ENCODE peak calls at places on chromosomes 11 and 22, in six cellular contexts. R is IMR-90, H is GM12878, X is A549, Q is SK-N-SH, N is HepG2. Z is an unnamed sample.

GRCh38 chr11:117670443-117670842 is 126.6 kb downstream of the DSCAML1 start:
- DNase-seq in R (no peak), H (no peak), X (no peak), Q (no peak), N (no peak), Z (no peak)

GRCh38 chr11:117950999-117951961 is 22.1 kb upstream of the TMPRSS13 start:
- DNase-seq in R (no peak), H (no peak), X (no peak), Q (no peak), N (no peak), Z (no peak)

GRCh38 chr11:107669893-107670601 is 41.8 kb downstream of the SLN start:
- DNase-seq in R (no peak), H (no peak), X (no peak), Q (no peak), N (no peak), Z (no peak)

GRCh38 chr11:72237112-72237931 is 6.7 kb downstream of the PHOX2A start:
- DNase-seq in R (no peak), H (no peak), X (no peak), Q (peak), N (no peak), Z (no peak)

GRCh38 chr22:29108137-29108536 is 35.3 kb downstream of the KREMEN1 start:
- DNase-seq in R (peak), H (no peak), X (peak), Q (no peak), N (no peak), Z (no peak)

GRCh38 chr11:95577716-95578460 is 211.7 kb downstream of the FAM76B start:
- DNase-seq in R (peak), H (no peak), X (no peak), Q (no peak), N (no peak), Z (no peak)

GRCh38 chr11:22472306-22472705 is 134.1 kb downstream of the SLC17A6 start:
- DNase-seq in R (peak), H (no peak), X (peak), Q (no peak), N (no peak), Z (no peak)

GRCh38 chr11:94740083-94740974 is 27.8 kb upstream of the AMOTL1 start:
- DNase-seq in R (no peak), H (no peak), X (no peak), Q (peak), N (no peak), Z (no peak)

GRCh38 chr11:27239305-27239942 is 123.6 kb downstream of the CCDC34 start:
- DNase-seq in R (peak), H (no peak), X (no peak), Q (no peak), N (no peak), Z (no peak)

GRCh38 chr11:92511522-92512203 is 287.0 kb downstream of the FAT3 start:
- DNase-seq in R (no peak), H (no peak), X (no peak), Q (no peak), N (no peak), Z (no peak)

GRCh38 chr22:26394787-26395186 is 34.3 kb upstream of the ASPHD2 start:
- DNase-seq in R (no peak), H (no peak), X (no peak), Q (no peak), N (no peak), Z (no peak)

GRCh38 chr11:67501854-67502253 is 3.3 kb downstream of the PITPNM1 start:
- DNase-seq in R (no peak), H (no peak), X (no peak), Q (no peak), N (no peak), Z (no peak)

GRCh38 chr11:2269601-2270321 is 627 bp downstream of the ASCL2 start:
- DNase-seq in R (peak), H (no peak), X (peak), Q (peak), N (no peak), Z (peak)

GRCh38 chr22:35684270-35684700 is 33.4 kb upstream of the APOL5 start:
- DNase-seq in R (peak), H (no peak), X (peak), Q (no peak), N (peak), Z (peak)

GRCh38 chr11:73950869-73951710 is at the start of gene DNAJB13:
- DNase-seq in R (peak), H (peak), X (peak), Q (peak), N (peak), Z (peak)

GRCh38 chr11:90468923-90469322 is 246.1 kb upstream of the CHORDC1 start:
- DNase-seq in R (no peak), H (no peak), X (peak), Q (no peak), N (no peak), Z (no peak)

GRCh38 chr11:61065955-61066638 is 36.2 kb upstream of the CD5 start:
- DNase-seq in R (no peak), H (no peak), X (no peak), Q (no peak), N (no peak), Z (no peak)
- TF ChIP-seq SMC3 in R (no peak), H (no peak), X (no peak), Q (no peak), N (no peak), Z (no peak)

GRCh38 chr11:313787-314547 is at the start of gene IFITM1:
- DNase-seq in R (peak), H (peak), X (no peak), Q (no peak), N (no peak), Z (no peak)
- TF ChIP-seq SMC3 in R (no peak), H (no peak), X (no peak), Q (no peak), N (no peak), Z (no peak)

GRCh38 chr22:21677606-21678443 is 12.0 kb downstream of the PPIL2 start:
- DNase-seq in R (no peak), H (no peak), X (no peak), Q (no peak), N (peak), Z (no peak)
- TF ChIP-seq SMC3 in R (no peak), H (no peak), X (no peak), Q (no peak), N (no peak), Z (no peak)

GRCh38 chr11:85725510-85726258 is 39.7 kb upstream of the CCDC89 start:
- DNase-seq in R (peak), H (no peak), X (peak), Q (no peak), N (no peak), Z (no peak)
- TF ChIP-seq SMC3 in R (no peak), H (no peak), X (no peak), Q (no peak), N (no peak), Z (no peak)

DNA sequence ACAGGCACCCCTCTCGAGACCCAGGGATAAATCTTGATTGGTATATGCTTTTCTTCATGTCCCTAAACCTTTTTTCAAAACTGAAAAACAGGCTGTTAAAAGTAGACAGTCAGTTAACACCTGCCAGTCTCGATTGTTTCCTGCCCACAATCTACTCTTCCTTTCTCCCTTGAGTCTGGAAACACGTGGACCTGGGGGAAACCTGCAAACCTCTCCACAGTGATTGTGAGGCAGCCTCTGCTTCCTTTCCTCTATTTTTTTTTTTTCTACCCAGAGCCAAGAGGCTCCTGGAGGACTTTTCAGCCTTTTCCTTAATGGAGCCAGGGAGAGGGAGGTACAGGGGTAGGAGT is 69.4 kb upstream of the CLMP start:
- DNase-seq in R (no peak), H (no peak), X (no peak), Q (no peak), N (no peak), Z (no peak)
- TF ChIP-seq SMC3 in R (no peak), H (no peak), X (no peak), Q (no peak), N (no peak), Z (no peak)

Z was measured in K562.